ENCODE peak calls at places on chromosome 14, in seven cellular contexts. W is NCI-H1105; M is stimulated activated naive B cell treated with anti-CD40 and anti-IgM and Interleukin-4, amounts not matched to agents 10 μg/mL and 1 μg/mL and 100 μg/mL, for 72 hours; T is putamen; I is GM03348; A is activated CD4-positive, alpha-beta T cell treated with anti-CD3 and anti-CD28 coated beads, Interleukin-2, amount 50 U/mL, for 24 hours; R is dermis blood vessel endothelial cell. Z is an unnamed sample.

GRCh38 chr14:49820176-49820575 is 32.4 kb downstream of the NEMF start:
- DNase-seq in W (no peak), M (no peak), T (no peak), I (no peak), A (no peak), R (no peak), Z (no peak)

GRCh38 chr14:83632375-83632774 is 1897.6 kb upstream of the FLRT2 start:
- DNase-seq in W (peak; percentile 65), M (no peak), T (no peak), I (no peak), A (no peak), R (no peak), Z (no peak)

GRCh38 chr14:68386950-68387779 is 405.7 kb downstream of the ZFP36L1 start:
- DNase-seq in W (no peak), M (no peak), T (no peak), I (no peak), A (no peak), R (no peak), Z (no peak)

GRCh38 chr14:91170504-91171121 is 56.7 kb downstream of the DGLUCY start:
- DNase-seq in W (no peak), M (no peak), T (peak; percentile 70), I (no peak), A (no peak), R (no peak), Z (peak; percentile 18)

GRCh38 chr14:91805659-91806058 is 61.7 kb downstream of the TC2N start:
- DNase-seq in W (no peak), M (no peak), T (no peak), I (no peak), A (no peak), R (no peak), Z (no peak)

GRCh38 chr14:99760817-99761216 is 32.4 kb upstream of the EML1 start:
- DNase-seq in W (no peak), M (no peak), T (no peak), I (no peak), A (no peak), R (no peak), Z (no peak)

GRCh38 chr14:56247495-56248087 is 129.4 kb downstream of the PELI2 start:
- DNase-seq in W (peak; percentile 6), M (no peak), T (no peak), I (no peak), A (no peak), R (peak; percentile 62), Z (peak; percentile 9)

GRCh38 chr14:74846968-74847549 is 28.9 kb downstream of the PROX2 start:
- DNase-seq in W (no peak), M (no peak), T (no peak), I (no peak), A (no peak), R (no peak), Z (no peak)

GRCh38 chr14:90566481-90566880 is 169.7 kb downstream of the CALM1 start:
- DNase-seq in W (no peak), M (no peak), T (no peak), I (no peak), A (no peak), R (no peak), Z (no peak)

GRCh38 chr14:66624319-66624937 is 116.5 kb downstream of the GPHN start:
- DNase-seq in W (peak; percentile 40), M (peak; percentile 9), T (peak; percentile 47), I (peak; percentile 75), A (no peak), R (peak; percentile 88), Z (peak; percentile 49)

GRCh38 chr14:100027771-100028490 is 37.3 kb upstream of the EVL start:
- DNase-seq in W (no peak), M (no peak), T (no peak), I (no peak), A (no peak), R (no peak), Z (no peak)

GRCh38 chr14:61573748-61574513 is 121.4 kb upstream of the HIF1A start:
- DNase-seq in W (no peak), M (no peak), T (peak; percentile 46), I (peak; percentile 60), A (no peak), R (peak; percentile 33), Z (no peak)

GRCh38 chr14:35369701-35370191 is 34.8 kb downstream of the NFKBIA start:
- DNase-seq in W (no peak), M (no peak), T (no peak), I (no peak), A (no peak), R (peak; percentile 86), Z (no peak)

GRCh38 chr14:101065246-101065645 is 161.7 kb upstream of the RTL1 start:
- DNase-seq in W (no peak), M (no peak), T (no peak), I (no peak), A (no peak), R (no peak), Z (no peak)

GRCh38 chr14:22397338-22397737 is 191.7 kb downstream of the DAD1 start:
- DNase-seq in W (no peak), M (no peak), T (no peak), I (no peak), A (no peak), R (no peak), Z (no peak)

GRCh38 chr14:33332497-33332896 is 393.8 kb downstream of the NPAS3 start:
- DNase-seq in W (no peak), M (no peak), T (peak; percentile 86), I (no peak), A (no peak), R (no peak), Z (peak; percentile 56)

GRCh38 chr14:92603309-92604257 is 90.0 kb downstream of the RIN3 start:
- DNase-seq in W (peak; percentile 27), M (no peak), T (peak; percentile 2), I (peak; percentile 32), A (no peak), R (peak; percentile 22), Z (peak; percentile 11)

GRCh38 chr14:58749066-58749669 is 111.4 kb downstream of the DACT1 start:
- DNase-seq in W (peak; percentile 25), M (peak; percentile 37), T (no peak), I (peak; percentile 62), A (no peak), R (peak; percentile 18), Z (peak; percentile 21)

GRCh38 chr14:99691111-99691885 is 7.2 kb downstream of the CYP46A1 start:
- DNase-seq in W (no peak), M (no peak), T (no peak), I (no peak), A (no peak), R (no peak), Z (no peak)

GRCh38 chr14:67533754-67534085 is 630 bp downstream of the PLEKHH1 start:
- DNase-seq in W (no peak), M (no peak), T (no peak), I (no peak), A (no peak), R (no peak), Z (peak; percentile 30)

GRCh38 chr14:52012635-52013034 is 23.3 kb downstream of the RTRAF start:
- DNase-seq in W (no peak), M (no peak), T (peak; percentile 23), I (no peak), A (no peak), R (no peak), Z (no peak)

GRCh38 chr14:35261774-35262173 is 30.4 kb upstream of the PSMA6 start:
- DNase-seq in W (no peak), M (no peak), T (no peak), I (no peak), A (no peak), R (peak; percentile 49), Z (peak; percentile 14)

GRCh38 chr14:22319526-22320352 is 269.3 kb downstream of the DAD1 start:
- DNase-seq in W (peak; percentile 12), M (peak; percentile 30), T (peak; percentile 56), I (peak; percentile 51), A (no peak), R (peak; percentile 66), Z (peak; percentile 63)

GRCh38 chr14:68781161-68782021 is 11.5 kb downstream of the ZFP36L1 start:
- DNase-seq in W (no peak), M (no peak), T (no peak), I (no peak), A (no peak), R (no peak), Z (no peak)

GRCh38 chr14:61568572-61569011 is 126.7 kb upstream of the HIF1A start:
- DNase-seq in W (no peak), M (peak; percentile 74), T (no peak), I (no peak), A (no peak), R (no peak), Z (no peak)

GRCh38 chr14:75751291-75751690 is 90.2 kb downstream of the TTLL5 start:
- DNase-seq in W (no peak), M (no peak), T (no peak), I (peak; percentile 31), A (no peak), R (no peak), Z (no peak)

GRCh38 chr14:55814064-55814463 is 234.1 kb downstream of the KTN1 start:
- DNase-seq in W (no peak), M (no peak), T (no peak), I (no peak), A (no peak), R (peak; percentile 25), Z (no peak)

GRCh38 chr14:72924332-72924731 is 1.9 kb upstream of the DCAF4 start:
- DNase-seq in W (no peak), M (no peak), T (no peak), I (no peak), A (no peak), R (no peak), Z (no peak)